ENCODE peak calls at places on chromosome 2, in seven cellular contexts. One of them, this sample, is unnamed.

GRCh38 chr2:180980943-180981898 is 816 bp downstream of the UBE2E3 start:
- DNase-seq in endothelial cell: no peak
- DNase-seq in adrenal gland: peak; percentile 23
- DNase-seq in choroid plexus epithelial cell: peak; percentile 47
- DNase-seq in lower lobe of right lung: peak; percentile 48
- DNase-seq in PC-9: peak; percentile 33
- DNase-seq in epithelial cell of esophagus: peak; percentile 38
- DNase-seq in this sample: no peak

GRCh38 chr2:164852086-164852485 is 10.5 kb upstream of the COBLL1 start:
- DNase-seq in lower lobe of right lung: no peak
- DNase-seq in choroid plexus epithelial cell: no peak
- DNase-seq in epithelial cell of esophagus: no peak
- DNase-seq in endothelial cell: no peak
- DNase-seq in PC-9: no peak
- DNase-seq in adrenal gland: no peak
- DNase-seq in this sample: no peak

GRCh38 chr2:230658877-230659652 is 53.6 kb upstream of the CAB39 start:
- DNase-seq in endothelial cell: no peak
- DNase-seq in choroid plexus epithelial cell: no peak
- DNase-seq in lower lobe of right lung: no peak
- DNase-seq in adrenal gland: no peak
- DNase-seq in epithelial cell of esophagus: no peak
- DNase-seq in PC-9: no peak
- DNase-seq in this sample: no peak

GRCh38 chr2:31476511-31477171 is 62.1 kb upstream of the XDH start:
- DNase-seq in epithelial cell of esophagus: no peak
- DNase-seq in endothelial cell: no peak
- DNase-seq in adrenal gland: no peak
- DNase-seq in choroid plexus epithelial cell: no peak
- DNase-seq in lower lobe of right lung: no peak
- DNase-seq in PC-9: no peak
- DNase-seq in this sample: no peak

GRCh38 chr2:105473011-105473410 is 74.2 kb upstream of the FHL2 start:
- DNase-seq in lower lobe of right lung: no peak
- DNase-seq in epithelial cell of esophagus: no peak
- DNase-seq in PC-9: no peak
- DNase-seq in endothelial cell: no peak
- DNase-seq in adrenal gland: no peak
- DNase-seq in choroid plexus epithelial cell: no peak
- DNase-seq in this sample: no peak

GRCh38 chr2:95346236-95346737 is 49.1 kb downstream of the KCNIP3 start:
- DNase-seq in adrenal gland: peak; percentile 66
- DNase-seq in endothelial cell: no peak
- DNase-seq in epithelial cell of esophagus: peak; percentile 49
- DNase-seq in PC-9: peak; percentile 39
- DNase-seq in lower lobe of right lung: peak; percentile 63
- DNase-seq in choroid plexus epithelial cell: peak; percentile 25
- DNase-seq in this sample: no peak

GRCh38 chr2:219706823-219707281 is 79.4 kb downstream of the SLC4A3 start:
- DNase-seq in endothelial cell: no peak
- DNase-seq in PC-9: no peak
- DNase-seq in lower lobe of right lung: no peak
- DNase-seq in choroid plexus epithelial cell: no peak
- DNase-seq in adrenal gland: no peak
- DNase-seq in epithelial cell of esophagus: peak; percentile 16
- DNase-seq in this sample: no peak

GRCh38 chr2:50575232-50575631 is 456.7 kb downstream of the NRXN1 start:
- DNase-seq in PC-9: no peak
- DNase-seq in adrenal gland: no peak
- DNase-seq in choroid plexus epithelial cell: no peak
- DNase-seq in epithelial cell of esophagus: no peak
- DNase-seq in lower lobe of right lung: no peak
- DNase-seq in endothelial cell: no peak
- DNase-seq in this sample: no peak

GRCh38 chr2:108906403-108907077 is 82.5 kb downstream of the EDAR start:
- DNase-seq in epithelial cell of esophagus: no peak
- DNase-seq in adrenal gland: no peak
- DNase-seq in PC-9: no peak
- DNase-seq in lower lobe of right lung: no peak
- DNase-seq in choroid plexus epithelial cell: no peak
- DNase-seq in endothelial cell: no peak
- DNase-seq in this sample: no peak

GRCh38 chr2:70685771-70686171 is 82.2 kb downstream of the ADD2 start:
- DNase-seq in epithelial cell of esophagus: no peak
- DNase-seq in PC-9: no peak
- DNase-seq in lower lobe of right lung: no peak
- DNase-seq in adrenal gland: no peak
- DNase-seq in endothelial cell: no peak
- DNase-seq in choroid plexus epithelial cell: no peak
- DNase-seq in this sample: no peak

GRCh38 chr2:229230215-229230614 is 40.9 kb downstream of the PID1 start:
- DNase-seq in lower lobe of right lung: no peak
- DNase-seq in endothelial cell: no peak
- DNase-seq in epithelial cell of esophagus: no peak
- DNase-seq in choroid plexus epithelial cell: peak; percentile 7
- DNase-seq in PC-9: no peak
- DNase-seq in adrenal gland: no peak
- DNase-seq in this sample: no peak

GRCh38 chr2:48282281-48282680 is 247.7 kb upstream of the STON1 start:
- DNase-seq in adrenal gland: no peak
- DNase-seq in PC-9: no peak
- DNase-seq in epithelial cell of esophagus: no peak
- DNase-seq in lower lobe of right lung: no peak
- DNase-seq in endothelial cell: no peak
- DNase-seq in choroid plexus epithelial cell: no peak
- DNase-seq in this sample: no peak

GRCh38 chr2:20561703-20562454 is 89.0 kb downstream of the HS1BP3 start:
- DNase-seq in choroid plexus epithelial cell: peak; percentile 90
- DNase-seq in endothelial cell: no peak
- DNase-seq in adrenal gland: no peak
- DNase-seq in epithelial cell of esophagus: peak; percentile 76
- DNase-seq in PC-9: no peak
- DNase-seq in lower lobe of right lung: no peak
- DNase-seq in this sample: no peak

DNA sequence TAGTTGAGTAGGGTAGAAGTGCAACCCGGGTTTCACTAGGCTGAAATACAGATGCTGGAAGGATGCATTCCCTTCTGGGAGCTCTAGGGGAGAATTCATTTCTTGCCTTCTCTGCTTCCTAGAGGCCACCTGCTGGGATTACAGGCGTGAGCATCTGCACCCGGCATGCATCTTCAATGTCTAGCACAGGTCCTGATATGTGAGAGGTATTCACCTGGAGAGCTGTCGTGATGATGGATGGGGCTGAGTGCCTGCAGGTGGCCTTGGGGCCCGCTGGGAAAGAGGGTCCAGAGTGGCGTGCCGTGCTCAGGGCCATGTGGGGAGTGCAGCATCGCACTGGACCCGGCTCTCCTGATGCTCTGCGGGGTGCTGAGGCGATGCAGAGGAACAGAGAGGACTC is 6.6 kb upstream of the NTSR2 start:
- DNase-seq in lower lobe of right lung: no peak
- DNase-seq in adrenal gland: no peak
- DNase-seq in endothelial cell: no peak
- DNase-seq in epithelial cell of esophagus: no peak
- DNase-seq in PC-9: no peak
- DNase-seq in choroid plexus epithelial cell: peak; percentile 14
- DNase-seq in this sample: no peak
- TF ChIP-seq CTCF in lower lobe of right lung: no peak
- TF ChIP-seq CTCF in adrenal gland: peak; percentile 2
- TF ChIP-seq CTCF in endothelial cell: no peak
- TF ChIP-seq CTCF in epithelial cell of esophagus: no peak
- TF ChIP-seq CTCF in PC-9: no peak
- TF ChIP-seq CTCF in choroid plexus epithelial cell: no peak
- TF ChIP-seq CTCF in this sample: no peak

GRCh38 chr2:135782231-135782630 is 40.6 kb downstream of the UBXN4 start:
- DNase-seq in adrenal gland: no peak
- DNase-seq in PC-9: no peak
- DNase-seq in lower lobe of right lung: no peak
- DNase-seq in choroid plexus epithelial cell: no peak
- DNase-seq in epithelial cell of esophagus: no peak
- DNase-seq in endothelial cell: no peak
- DNase-seq in this sample: no peak

GRCh38 chr2:135790423-135790822 is 46.6 kb downstream of the LCT start:
- DNase-seq in lower lobe of right lung: no peak
- DNase-seq in PC-9: no peak
- DNase-seq in epithelial cell of esophagus: no peak
- DNase-seq in choroid plexus epithelial cell: no peak
- DNase-seq in endothelial cell: no peak
- DNase-seq in adrenal gland: no peak
- DNase-seq in this sample: no peak

GRCh38 chr2:135783416-135783815 is 41.8 kb downstream of the UBXN4 start:
- DNase-seq in choroid plexus epithelial cell: no peak
- DNase-seq in endothelial cell: no peak
- DNase-seq in adrenal gland: no peak
- DNase-seq in epithelial cell of esophagus: no peak
- DNase-seq in PC-9: no peak
- DNase-seq in lower lobe of right lung: no peak
- DNase-seq in this sample: no peak

GRCh38 chr2:135785032-135785431 is 43.4 kb downstream of the UBXN4 start:
- DNase-seq in epithelial cell of esophagus: no peak
- DNase-seq in adrenal gland: no peak
- DNase-seq in choroid plexus epithelial cell: peak; percentile 42
- DNase-seq in endothelial cell: no peak
- DNase-seq in PC-9: no peak
- DNase-seq in lower lobe of right lung: no peak
- DNase-seq in this sample: no peak
- TF ChIP-seq CTCF in epithelial cell of esophagus: peak; percentile 23
- TF ChIP-seq CTCF in adrenal gland: peak; percentile 29
- TF ChIP-seq CTCF in choroid plexus epithelial cell: peak; percentile 38
- TF ChIP-seq CTCF in endothelial cell: peak; percentile 54
- TF ChIP-seq CTCF in PC-9: peak; percentile 22
- TF ChIP-seq CTCF in lower lobe of right lung: no peak
- TF ChIP-seq CTCF in this sample: peak; percentile 52

GRCh38 chr2:67522154-67522553 is 125.0 kb downstream of the ETAA1 start:
- DNase-seq in lower lobe of right lung: no peak
- DNase-seq in endothelial cell: no peak
- DNase-seq in adrenal gland: no peak
- DNase-seq in PC-9: no peak
- DNase-seq in choroid plexus epithelial cell: peak; percentile 34
- DNase-seq in epithelial cell of esophagus: no peak
- DNase-seq in this sample: no peak
- TF ChIP-seq CTCF in lower lobe of right lung: no peak
- TF ChIP-seq CTCF in endothelial cell: no peak
- TF ChIP-seq CTCF in adrenal gland: no peak
- TF ChIP-seq CTCF in PC-9: no peak
- TF ChIP-seq CTCF in choroid plexus epithelial cell: no peak
- TF ChIP-seq CTCF in epithelial cell of esophagus: no peak
- TF ChIP-seq CTCF in this sample: no peak

GRCh38 chr2:64905338-64906024 is 83.7 kb upstream of the SLC1A4 start:
- DNase-seq in lower lobe of right lung: peak; percentile 65
- DNase-seq in endothelial cell: no peak
- DNase-seq in epithelial cell of esophagus: peak; percentile 81
- DNase-seq in adrenal gland: no peak
- DNase-seq in choroid plexus epithelial cell: no peak
- DNase-seq in PC-9: peak; percentile 39
- DNase-seq in this sample: no peak
- TF ChIP-seq CTCF in lower lobe of right lung: no peak
- TF ChIP-seq CTCF in endothelial cell: no peak
- TF ChIP-seq CTCF in epithelial cell of esophagus: peak; percentile 38
- TF ChIP-seq CTCF in adrenal gland: no peak
- TF ChIP-seq CTCF in choroid plexus epithelial cell: no peak
- TF ChIP-seq CTCF in PC-9: no peak
- TF ChIP-seq CTCF in this sample: no peak

DNA sequence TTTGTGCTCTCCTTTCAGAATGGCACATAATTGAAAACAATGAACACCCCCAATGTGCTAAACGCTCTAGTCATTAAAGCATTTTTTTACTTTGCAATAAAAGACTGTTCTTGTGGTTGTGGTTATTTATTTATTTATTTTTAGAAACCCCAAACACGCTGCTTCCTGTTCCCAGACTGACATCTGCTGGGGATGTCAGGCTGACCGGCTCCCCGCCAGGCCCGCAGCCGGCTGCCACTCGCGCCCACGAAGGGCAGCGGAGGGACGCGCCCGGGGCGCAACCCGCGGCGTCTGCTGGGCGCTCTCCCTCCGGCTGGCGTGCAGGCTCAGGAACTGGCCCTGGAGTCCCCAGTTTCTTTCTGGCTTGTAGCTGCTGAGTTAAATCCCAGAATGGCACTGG is 83.1 kb upstream of the SP3 start:
- DNase-seq in lower lobe of right lung: no peak
- DNase-seq in adrenal gland: no peak
- DNase-seq in endothelial cell: no peak
- DNase-seq in epithelial cell of esophagus: no peak
- DNase-seq in choroid plexus epithelial cell: no peak
- DNase-seq in PC-9: no peak
- DNase-seq in this sample: no peak
- TF ChIP-seq CTCF in lower lobe of right lung: no peak
- TF ChIP-seq CTCF in adrenal gland: no peak
- TF ChIP-seq CTCF in endothelial cell: no peak
- TF ChIP-seq CTCF in epithelial cell of esophagus: no peak
- TF ChIP-seq CTCF in choroid plexus epithelial cell: peak; percentile 19
- TF ChIP-seq CTCF in PC-9: no peak
- TF ChIP-seq CTCF in this sample: peak; percentile 26

GRCh38 chr2:27378096-27378808 is 2.3 kb downstream of the ZNF513 start:
- DNase-seq in choroid plexus epithelial cell: peak; percentile 27
- DNase-seq in endothelial cell: no peak
- DNase-seq in adrenal gland: no peak
- DNase-seq in lower lobe of right lung: no peak
- DNase-seq in epithelial cell of esophagus: peak; percentile 29
- DNase-seq in PC-9: no peak
- DNase-seq in this sample: no peak
- TF ChIP-seq CTCF in choroid plexus epithelial cell: peak; percentile 27
- TF ChIP-seq CTCF in endothelial cell: no peak
- TF ChIP-seq CTCF in adrenal gland: peak; percentile 37
- TF ChIP-seq CTCF in lower lobe of right lung: no peak
- TF ChIP-seq CTCF in epithelial cell of esophagus: peak; percentile 45
- TF ChIP-seq CTCF in PC-9: no peak
- TF ChIP-seq CTCF in this sample: peak; percentile 59

DNA sequence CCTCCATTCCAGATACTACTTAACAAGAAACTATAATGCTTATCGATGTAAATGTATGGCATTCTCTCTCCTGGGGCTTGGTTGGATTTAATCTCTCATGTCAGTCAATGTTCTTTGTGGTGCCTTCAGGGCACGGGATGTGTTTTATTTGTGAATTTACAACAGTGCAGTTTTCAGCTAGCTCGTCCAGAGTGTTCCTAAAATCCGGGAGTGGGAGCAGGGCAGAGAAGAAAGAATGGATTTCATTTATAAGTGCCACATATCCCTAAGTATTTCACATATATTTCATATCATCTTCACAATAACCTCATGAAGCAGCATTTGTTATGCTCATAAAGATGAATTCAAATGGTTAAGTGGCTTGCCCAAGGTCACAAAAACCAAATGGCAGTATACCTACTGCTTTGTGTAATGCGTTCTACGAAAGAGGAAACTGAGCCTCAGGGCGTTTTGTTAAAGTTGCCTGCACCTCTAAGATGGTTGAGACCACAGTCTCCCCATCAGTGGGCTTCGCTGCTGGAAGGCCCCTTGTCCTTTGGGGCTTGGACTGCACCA is 134.7 kb upstream of the MGAT5 start:
- DNase-seq in choroid plexus epithelial cell: no peak
- DNase-seq in lower lobe of right lung: no peak
- DNase-seq in epithelial cell of esophagus: no peak
- DNase-seq in adrenal gland: no peak
- DNase-seq in PC-9: no peak
- DNase-seq in endothelial cell: no peak
- DNase-seq in this sample: no peak
- TF ChIP-seq CTCF in choroid plexus epithelial cell: no peak
- TF ChIP-seq CTCF in lower lobe of right lung: no peak
- TF ChIP-seq CTCF in epithelial cell of esophagus: no peak
- TF ChIP-seq CTCF in adrenal gland: no peak
- TF ChIP-seq CTCF in PC-9: no peak
- TF ChIP-seq CTCF in endothelial cell: no peak
- TF ChIP-seq CTCF in this sample: no peak